ENCODE peak calls at places on chromosomes 1 and 21, in four cellular contexts. G is ureter, R is NCI-H1436, K is NAMALWA. I is an unnamed sample.

GRCh38 chr21:29221259-29221744 is 77.4 kb upstream of the BACH1 start:
- DNase-seq in G (no peak), R (no peak), K (no peak), I (no peak)

GRCh38 chr1:116769050-116769449 is 14.8 kb downstream of the CD2 start:
- DNase-seq in G (no peak), R (no peak), K (no peak), I (no peak)

GRCh38 chr1:223716302-223716862 is 4.0 kb downstream of the CAPN2 start:
- DNase-seq in G (no peak), R (no peak), K (no peak), I (no peak)

GRCh38 chr1:155051777-155052398 is 772 bp downstream of the ADAM15 start:
- DNase-seq in G (peak), R (peak), K (peak), I (peak)

GRCh38 chr1:109771712-109772657 is 8.3 kb upstream of the EPS8L3 start:
- DNase-seq in G (no peak), R (no peak), K (no peak), I (peak)

GRCh38 chr1:243748706-243749283 is 101.2 kb downstream of the AKT3 start:
- DNase-seq in G (no peak), R (peak), K (peak), I (no peak)

GRCh38 chr21:31310750-31311149 is 33.3 kb downstream of the TIAM1 start:
- DNase-seq in G (no peak), R (peak), K (no peak), I (no peak)

GRCh38 chr1:99647460-99647859 is 1.5 kb downstream of the PALMD start:
- DNase-seq in G (no peak), R (no peak), K (no peak), I (peak)

GRCh38 chr1:181191494-181192040 is 103.1 kb downstream of the IER5 start:
- DNase-seq in G (no peak), R (no peak), K (no peak), I (no peak)

GRCh38 chr1:205286335-205286950 is 35.1 kb downstream of the NUAK2 start:
- DNase-seq in G (no peak), R (no peak), K (peak), I (no peak)

GRCh38 chr1:247456914-247457638 is 828 bp downstream of the OR2B11 start:
- DNase-seq in G (no peak), R (no peak), K (no peak), I (no peak)

GRCh38 chr1:184513966-184514365 is 127.1 kb downstream of the C1orf21 start:
- DNase-seq in G (no peak), R (no peak), K (no peak), I (no peak)